ENCODE peak calls at places on chromosomes 6 and 20, in six cellular contexts. X is GM23338, P is ovary, W is OCI-LY7, Z is dorsolateral prefrontal cortex, I is fibroblast of lung. T is an unnamed sample.

GRCh38 chr20:237479-237878 is 10.4 kb downstream of the DEFB129 start:
- DNase-seq in I (no peak), W (no peak), Z (no peak), P (no peak), X (no peak), T (no peak)

GRCh38 chr6:114115659-114116058 is 144.7 kb upstream of the HDAC2 start:
- DNase-seq in Z (no peak), I (no peak), P (no peak), X (no peak), W (no peak), T (no peak)

GRCh38 chr20:18702736-18703135 is 110.8 kb upstream of the SCP2D1 start:
- DNase-seq in Z (no peak), P (no peak), I (no peak), X (no peak), W (no peak), T (peak)

GRCh38 chr6:26215200-26216014 is 128.2 kb downstream of the HFE start:
- DNase-seq in P (no peak), Z (no peak), W (peak), I (peak), X (peak), T (no peak)

GRCh38 chr6:2237001-2237400 is 8.4 kb downstream of the GMDS start:
- DNase-seq in Z (no peak), P (no peak), X (no peak), I (peak), W (no peak), T (no peak)

GRCh38 chr20:17786221-17786718 is 86.5 kb downstream of the BANF2 start:
- DNase-seq in P (peak), Z (no peak), W (no peak), I (peak), X (no peak), T (peak)

GRCh38 chr20:57693002-57693582 is 16.7 kb downstream of the PMEPA1 start:
- DNase-seq in P (no peak), W (peak), X (peak), I (no peak), Z (no peak), T (no peak)

GRCh38 chr6:152071843-152072242 is 264.4 kb downstream of the ESR1 start:
- DNase-seq in Z (no peak), X (no peak), P (no peak), W (no peak), I (no peak), T (no peak)

GRCh38 chr6:114418304-114418972 is 75.6 kb upstream of the HS3ST5 start:
- DNase-seq in W (no peak), X (no peak), Z (no peak), I (no peak), P (no peak), T (no peak)

GRCh38 chr6:43009124-43009523 is 4.6 kb downstream of the MEA1 start:
- DNase-seq in I (peak), Z (no peak), X (peak), W (peak), P (no peak), T (no peak)

GRCh38 chr6:164130151-164130550 is 715.6 kb downstream of the QKI start:
- DNase-seq in Z (peak), I (no peak), X (no peak), W (no peak), P (no peak), T (no peak)

GRCh38 chr6:125095501-125096301 is 57.9 kb upstream of the TPD52L1 start:
- DNase-seq in Z (no peak), I (peak), W (no peak), X (no peak), P (no peak), T (no peak)

GRCh38 chr6:21748343-21749063 is 155.0 kb downstream of the SOX4 start:
- DNase-seq in W (peak), X (peak), I (peak), P (no peak), Z (no peak), T (no peak)

GRCh38 chr20:63660622-63661021 is 2.5 kb downstream of the RTEL1 start:
- DNase-seq in X (no peak), W (no peak), Z (no peak), I (no peak), P (no peak), T (no peak)

GRCh38 chr6:161195418-161195817 is 78.4 kb downstream of the AGPAT4 start:
- DNase-seq in I (no peak), W (no peak), P (no peak), Z (no peak), X (no peak), T (no peak)

GRCh38 chr6:42404494-42404893 is 47.2 kb downstream of the TRERF1 start:
- DNase-seq in Z (no peak), W (no peak), X (peak), P (peak), I (peak), T (no peak)

GRCh38 chr20:51460569-51461265 is 81.8 kb downstream of the NFATC2 start:
- DNase-seq in W (peak), P (peak), Z (no peak), X (no peak), I (no peak), T (no peak)

GRCh38 chr20:41958391-41958790 is 340.2 kb upstream of the CHD6 start:
- DNase-seq in W (peak), P (no peak), X (no peak), Z (no peak), I (no peak), T (no peak)

GRCh38 chr6:105359419-105360366 is 43.2 kb downstream of the PREP start:
- DNase-seq in Z (no peak), X (no peak), P (no peak), I (peak), W (no peak), T (no peak)

GRCh38 chr6:27059621-27060425 is 187.7 kb upstream of the PRSS16 start:
- DNase-seq in I (no peak), X (no peak), W (no peak), Z (no peak), P (no peak), T (no peak)

GRCh38 chr20:64077094-64077493 is 2.2 kb downstream of the RGS19 start:
- DNase-seq in P (no peak), W (peak), I (no peak), X (no peak), Z (no peak), T (no peak)

GRCh38 chr6:108633436-108633835 is 72.7 kb downstream of the FOXO3 start:
- DNase-seq in X (no peak), P (no peak), W (no peak), Z (no peak), I (no peak), T (no peak)

GRCh38 chr20:44979090-44979621 is 12.8 kb downstream of the STK4 start:
- DNase-seq in X (no peak), Z (no peak), P (no peak), W (peak), I (peak), T (no peak)

GRCh38 chr6:133551847-133552331 is 310.7 kb downstream of the EYA4 start:
- DNase-seq in W (no peak), P (peak), Z (no peak), I (peak), X (no peak), T (peak)

GRCh38 chr20:9572690-9573089 is 58.3 kb downstream of the LAMP5 start:
- DNase-seq in W (no peak), X (peak), I (no peak), P (no peak), Z (no peak), T (no peak)

GRCh38 chr20:1881240-1881835 is 13.9 kb upstream of the SIRPA start:
- DNase-seq in Z (peak), P (no peak), I (no peak), W (no peak), X (no peak), T (no peak)

GRCh38 chr20:64099880-64100565 is 7.3 kb downstream of the NPBWR2 start:
- DNase-seq in X (no peak), Z (peak), I (no peak), P (no peak), W (peak), T (no peak)

GRCh38 chr6:45843848-45844521 is 171.7 kb downstream of the CLIC5 start:
- DNase-seq in W (no peak), P (no peak), X (no peak), I (peak), Z (no peak), T (no peak)

GRCh38 chr20:23367770-23368169 is 5.8 kb downstream of the GZF1 start:
- DNase-seq in X (no peak), P (no peak), W (no peak), I (no peak), Z (no peak), T (no peak)

GRCh38 chr6:85594197-85594930 is 706 bp upstream of the SNX14 start:
- DNase-seq in Z (no peak), I (peak), W (peak), X (peak), P (no peak), T (no peak)

GRCh38 chr20:11851646-11852045 is 66.0 kb upstream of the BTBD3 start:
- DNase-seq in X (no peak), I (no peak), Z (no peak), W (no peak), P (no peak), T (no peak)

GRCh38 chr6:167937301-167937700 is 60.2 kb upstream of the KIF25 start:
- DNase-seq in Z (no peak), I (no peak), P (no peak), X (no peak), W (no peak), T (no peak)

GRCh38 chr6:148530394-148530923 is 187.8 kb downstream of the SASH1 start:
- DNase-seq in I (peak), W (peak), P (no peak), X (peak), Z (no peak), T (no peak)
- H3K4me3 ChIP-seq in I (peak), W (no peak), P (peak), X (no peak), Z (peak), T (peak)

GRCh38 chr6:120681204-120681603 is 653.1 kb downstream of the TBC1D32 start:
- DNase-seq in Z (no peak), W (no peak), I (no peak), X (no peak), P (no peak), T (no peak)

GRCh38 chr6:120682145-120682544 is 652.1 kb downstream of the TBC1D32 start:
- DNase-seq in P (no peak), Z (no peak), I (no peak), W (no peak), X (no peak), T (no peak)
- TF ChIP-seq CTCF in P (no peak), Z (no peak), I (no peak), W (no peak), X (no peak), T (no peak)

DNA sequence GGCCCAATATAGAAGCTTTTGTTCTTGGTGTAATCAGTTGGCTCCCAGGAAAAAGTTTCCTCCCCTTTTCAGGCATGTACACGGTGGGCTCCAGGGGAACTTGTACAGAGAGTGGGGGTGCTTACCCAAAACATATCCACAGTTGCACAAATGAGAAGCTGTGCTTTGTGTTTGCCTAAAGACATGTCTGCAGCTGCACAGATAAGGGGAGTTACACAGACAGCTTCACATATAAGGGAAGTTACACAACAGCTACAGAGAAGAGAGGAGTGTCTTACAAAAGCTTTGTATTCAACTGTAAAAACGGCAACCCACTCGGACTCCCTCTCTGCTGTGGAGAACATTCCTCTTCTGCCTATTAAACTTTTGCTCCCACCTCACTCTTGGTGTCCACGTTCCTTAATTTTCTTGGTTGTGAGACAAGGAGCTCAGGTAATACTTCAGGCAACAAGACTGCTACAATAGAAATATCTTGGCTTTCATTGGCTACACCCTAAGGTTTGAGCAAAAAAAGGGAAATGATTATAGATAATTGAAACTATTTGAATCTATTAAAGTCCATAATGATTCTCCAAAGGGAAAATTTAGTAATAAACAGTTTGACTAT is 7.4 kb upstream of the PNRC1 start:
- DNase-seq in Z (no peak), W (peak), I (peak), P (no peak), X (no peak), T (no peak)
- H3K27ac ChIP-seq in Z (peak), W (no peak), I (no peak), P (no peak), X (no peak), T (no peak)

GRCh38 chr6:53492860-53493634 is 51.9 kb downstream of the GCLC start:
- DNase-seq in W (peak), X (peak), I (peak), P (peak), Z (no peak), T (no peak)

GRCh38 chr6:53496100-53496499 is 48.8 kb downstream of the GCLC start:
- DNase-seq in W (no peak), I (no peak), Z (no peak), X (no peak), P (no peak), T (no peak)

GRCh38 chr6:53494076-53494475 is 50.8 kb downstream of the GCLC start:
- DNase-seq in W (no peak), Z (no peak), I (peak), X (no peak), P (no peak), T (no peak)

GRCh38 chr6:53495496-53495895 is 49.4 kb downstream of the GCLC start:
- DNase-seq in W (no peak), X (no peak), I (peak), P (no peak), Z (no peak), T (no peak)

DNA sequence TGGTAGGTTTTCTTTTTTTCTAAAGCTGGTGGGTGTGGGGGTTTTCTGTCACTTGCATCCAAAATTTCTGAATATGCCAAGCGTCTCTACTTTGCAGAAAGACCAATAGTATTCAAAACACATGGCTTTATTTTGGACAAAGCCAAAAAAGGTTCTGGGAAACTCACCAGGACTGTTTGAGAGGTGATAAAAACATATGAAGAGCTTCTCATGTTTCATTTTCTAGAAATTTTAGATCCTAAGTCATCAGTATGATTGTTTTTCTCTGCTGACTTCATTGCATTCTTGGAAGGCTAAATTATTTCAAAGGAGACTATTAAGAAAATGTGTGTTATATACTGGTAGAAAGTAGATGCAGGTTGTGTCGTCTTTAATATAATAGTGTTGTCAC is 51.3 kb downstream of the GCLC start:
- DNase-seq in W (no peak), Z (no peak), X (no peak), P (no peak), I (peak), T (no peak)
- H3K4me3 ChIP-seq in W (no peak), Z (peak), X (no peak), P (no peak), I (no peak), T (peak)

GRCh38 chr20:4959582-4959981 is 41.7 kb downstream of the SLC23A2 start:
- DNase-seq in X (no peak), I (no peak), P (no peak), W (no peak), Z (no peak), T (no peak)

GRCh38 chr20:4957939-4958362 is 43.4 kb downstream of the SLC23A2 start:
- DNase-seq in Z (no peak), I (no peak), P (no peak), X (no peak), W (no peak), T (no peak)

GRCh38 chr20:4957187-4957586 is 44.1 kb downstream of the SLC23A2 start:
- DNase-seq in I (no peak), Z (no peak), X (no peak), P (no peak), W (no peak), T (no peak)

GRCh38 chr20:4953881-4954280 is 47.4 kb downstream of the SLC23A2 start:
- DNase-seq in W (no peak), X (no peak), P (no peak), Z (no peak), I (no peak), T (no peak)

GRCh38 chr20:4956200-4956810 is 45.0 kb downstream of the SLC23A2 start:
- DNase-seq in I (peak), X (peak), P (no peak), W (peak), Z (no peak), T (no peak)
- TF ChIP-seq CTCF in I (peak), X (peak), P (peak), W (peak), Z (peak), T (peak)

DNA sequence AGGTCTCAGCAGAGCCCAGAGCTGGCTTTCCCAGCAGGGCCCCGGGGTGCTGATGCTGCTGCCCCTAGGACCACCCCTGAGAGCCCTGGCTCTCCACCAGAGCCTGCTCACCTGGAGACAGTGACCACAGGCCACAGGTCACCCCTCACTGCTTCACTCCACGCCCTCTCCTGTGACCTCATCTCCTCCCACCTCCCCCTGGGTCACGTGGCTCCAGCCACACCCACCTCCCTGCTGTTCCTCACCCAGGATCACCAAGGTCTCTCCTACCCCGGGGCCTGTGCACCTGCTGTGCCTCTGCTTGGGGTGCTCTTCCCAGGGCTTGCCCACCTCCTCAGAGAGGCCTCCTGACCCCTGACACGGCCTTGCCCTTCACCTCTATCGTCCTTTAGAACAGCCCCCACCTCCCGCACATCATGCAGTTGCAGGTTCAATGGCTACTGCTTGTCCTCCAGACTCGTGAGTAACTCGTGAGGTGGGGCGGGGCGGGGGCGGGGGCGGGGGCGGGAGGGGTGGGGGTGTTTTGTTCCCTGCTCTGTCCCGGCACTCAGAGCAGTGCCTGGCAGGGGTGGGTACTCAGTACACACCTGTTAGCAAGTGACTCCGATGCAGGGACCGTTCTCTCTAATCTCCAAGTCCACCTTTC is 468.0 kb downstream of the PREX1 start:
- DNase-seq in Z (no peak), P (no peak), W (peak), X (no peak), I (no peak), T (no peak)
- H3K27ac ChIP-seq in Z (no peak), P (no peak), W (peak), X (no peak), I (no peak), T (no peak)

DNA sequence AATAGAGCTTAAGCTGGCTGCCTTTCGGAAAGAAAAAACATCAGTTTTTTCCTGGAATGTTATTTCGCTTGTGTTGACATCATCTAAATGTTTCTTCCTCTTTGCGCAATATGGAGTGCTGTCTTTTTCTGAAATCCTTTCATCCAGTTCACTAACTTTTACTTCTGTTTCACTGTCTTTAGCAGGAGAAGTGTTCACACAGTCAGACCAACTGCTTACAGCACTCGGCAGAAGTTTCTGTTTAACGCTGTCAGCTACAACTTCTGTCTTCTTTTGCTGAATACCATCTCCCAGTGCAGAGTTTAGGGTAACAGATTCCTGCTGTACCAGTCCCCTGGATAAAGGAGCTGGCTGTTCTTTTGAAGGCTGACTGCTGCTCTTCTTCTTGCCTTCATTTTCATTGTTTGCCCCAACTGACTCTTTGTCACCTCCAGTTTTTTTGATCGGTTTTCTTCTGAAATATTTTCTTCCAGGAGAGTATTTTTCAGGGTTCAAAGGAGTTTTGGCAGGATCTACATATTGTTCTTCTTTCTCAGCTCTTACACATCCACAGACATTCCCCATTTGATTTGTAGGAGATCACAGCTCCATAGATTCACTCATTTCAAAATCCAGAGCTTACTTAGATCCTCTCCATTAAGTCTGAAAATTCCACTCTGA is 50.0 kb upstream of the DST start:
- DNase-seq in Z (no peak), P (no peak), I (peak), W (no peak), X (no peak), T (no peak)
- H3K4me3 ChIP-seq in Z (peak), P (peak), I (peak), W (no peak), X (no peak), T (peak)

GRCh38 chr6:38929560-38929959 is 119.0 kb upstream of the GLP1R start:
- DNase-seq in I (no peak), P (no peak), X (no peak), Z (no peak), W (no peak), T (no peak)
- TF ChIP-seq CTCF in I (no peak), P (no peak), X (no peak), Z (no peak), W (no peak), T (no peak)

T was measured in tibial artery.